ENCODE peak calls at places on chromosome 21, in six cellular contexts. T is heart right ventricle; W is effector memory CD8-positive, alpha-beta T cell; C is GM13976; E is non-pigmented ciliary epithelial cell; G is amniotic stem cell. Q is an unnamed sample.

GRCh38 chr21:35075546-35075945 is 26.4 kb upstream of the RUNX1 start:
- DNase-seq in W (no peak), G (no peak), C (peak), T (no peak), E (peak), Q (no peak)

GRCh38 chr21:25837545-25838263 is 102.9 kb downstream of the GABPA start:
- DNase-seq in G (peak), C (no peak), W (no peak), E (peak), T (no peak), Q (no peak)

GRCh38 chr21:31875424-31876097 is 2.7 kb downstream of the HUNK start:
- DNase-seq in E (no peak), G (no peak), W (no peak), C (no peak), T (no peak), Q (no peak)

GRCh38 chr21:44869860-44870747 is 3.4 kb downstream of the PTTG1IP start:
- DNase-seq in C (no peak), W (no peak), E (peak), T (peak), G (peak), Q (no peak)

GRCh38 chr21:42652527-42653491 is 612 bp upstream of the PDE9A start:
- DNase-seq in G (no peak), E (no peak), T (peak), C (no peak), W (no peak), Q (peak)

GRCh38 chr21:25734654-25735220 is at the start of the genes ATP5PF and GABPA:
- DNase-seq in W (peak), G (peak), C (peak), E (peak), T (peak), Q (peak)

GRCh38 chr21:44013380-44014088 is 1.4 kb downstream of the TRAPPC10 start:
- DNase-seq in G (no peak), W (peak), E (no peak), T (no peak), C (no peak), Q (peak)

GRCh38 chr21:36104306-36105300 is 30.3 kb upstream of the CBR3 start:
- DNase-seq in T (peak), C (no peak), G (no peak), W (peak), E (no peak), Q (no peak)

GRCh38 chr21:46604975-46605758 is at the start of gene S100B:
- DNase-seq in W (no peak), C (peak), G (no peak), T (no peak), E (no peak), Q (no peak)

GRCh38 chr21:17679002-17679600 is 66.4 kb upstream of the BTG3 start:
- DNase-seq in E (peak), C (peak), W (peak), G (peak), T (no peak), Q (peak)

GRCh38 chr21:46149205-46149901 is 6.0 kb downstream of the FTCD start:
- DNase-seq in T (no peak), C (no peak), G (no peak), E (no peak), W (no peak), Q (no peak)

GRCh38 chr21:42279888-42280287 is 35.3 kb downstream of the TFF3 start:
- DNase-seq in E (no peak), C (no peak), T (no peak), G (no peak), W (no peak), Q (no peak)

GRCh38 chr21:44530221-44530902 is 9.6 kb downstream of the KRTAP10-1 start:
- DNase-seq in T (no peak), G (no peak), E (no peak), W (no peak), C (peak), Q (no peak)

GRCh38 chr21:43789276-43790052 is at the start of gene RRP1:
- DNase-seq in E (peak), T (peak), C (peak), G (peak), W (peak), Q (peak)

GRCh38 chr21:23016617-23017016 is 2018.4 kb downstream of the NCAM2 start:
- DNase-seq in C (no peak), T (no peak), W (no peak), G (no peak), E (no peak), Q (no peak)

GRCh38 chr21:34983680-34984086 is 65.4 kb downstream of the RUNX1 start:
- DNase-seq in C (peak), G (no peak), T (no peak), E (no peak), W (no peak), Q (peak)

GRCh38 chr21:26127918-26128317 is 42.7 kb downstream of the APP start:
- DNase-seq in G (no peak), T (no peak), E (no peak), W (no peak), C (no peak), Q (no peak)

GRCh38 chr21:23639726-23640125 is 1967.6 kb downstream of the MRPL39 start:
- DNase-seq in W (no peak), E (no peak), C (no peak), G (no peak), T (no peak), Q (no peak)

GRCh38 chr21:15703932-15704331 is 25.9 kb upstream of the USP25 start:
- DNase-seq in C (no peak), W (no peak), T (no peak), E (no peak), G (no peak), Q (no peak)

GRCh38 chr21:45130324-45130774 is 56.0 kb downstream of the ADARB1 start:
- DNase-seq in C (peak), T (peak), G (no peak), W (no peak), E (peak), Q (peak)

GRCh38 chr21:41052820-41053555 is 115.0 kb upstream of the BACE2 start:
- DNase-seq in W (no peak), G (no peak), T (no peak), C (no peak), E (no peak), Q (no peak)

Q was measured in GM20000.